ENCODE peak calls at places on chromosomes 13 and 19, in nine cellular contexts. One of them, this sample, is unnamed.

GRCh38 chr13:61192826-61193225 is 222.8 kb downstream of the PCDH20 start:
- DNase-seq in pancreas: no peak
- DNase-seq in mammary epithelial cell: no peak
- DNase-seq in brain microvascular endothelial cell: no peak
- DNase-seq in SK-N-SH: no peak
- DNase-seq in fibroblast of lung: no peak
- DNase-seq in astrocyte of the cerebellum: no peak
- DNase-seq in cardiac fibroblast: no peak
- DNase-seq in HFF-Myc: no peak
- DNase-seq in this sample: no peak

GRCh38 chr13:59877933-59878332 is 285.8 kb downstream of the DIAPH3 start:
- DNase-seq in SK-N-SH: no peak
- DNase-seq in mammary epithelial cell: peak
- DNase-seq in fibroblast of lung: peak
- DNase-seq in HFF-Myc: no peak
- DNase-seq in cardiac fibroblast: peak
- DNase-seq in brain microvascular endothelial cell: no peak
- DNase-seq in astrocyte of the cerebellum: no peak
- DNase-seq in pancreas: no peak
- DNase-seq in this sample: peak

GRCh38 chr13:41821195-41821594 is 139.7 kb downstream of the VWA8 start:
- DNase-seq in astrocyte of the cerebellum: no peak
- DNase-seq in mammary epithelial cell: no peak
- DNase-seq in pancreas: no peak
- DNase-seq in cardiac fibroblast: no peak
- DNase-seq in SK-N-SH: no peak
- DNase-seq in brain microvascular endothelial cell: no peak
- DNase-seq in fibroblast of lung: no peak
- DNase-seq in HFF-Myc: no peak
- DNase-seq in this sample: no peak

GRCh38 chr19:510606-511100 is 3.4 kb downstream of the TPGS1 start:
- DNase-seq in mammary epithelial cell: peak
- DNase-seq in fibroblast of lung: peak
- DNase-seq in pancreas: peak
- DNase-seq in astrocyte of the cerebellum: no peak
- DNase-seq in brain microvascular endothelial cell: peak
- DNase-seq in cardiac fibroblast: peak
- DNase-seq in SK-N-SH: peak
- DNase-seq in HFF-Myc: peak
- DNase-seq in this sample: peak

GRCh38 chr19:47379398-47379938 is 30.4 kb downstream of the DHX34 start:
- DNase-seq in mammary epithelial cell: no peak
- DNase-seq in cardiac fibroblast: no peak
- DNase-seq in fibroblast of lung: no peak
- DNase-seq in SK-N-SH: no peak
- DNase-seq in brain microvascular endothelial cell: no peak
- DNase-seq in astrocyte of the cerebellum: no peak
- DNase-seq in HFF-Myc: no peak
- DNase-seq in pancreas: no peak
- DNase-seq in this sample: no peak

GRCh38 chr19:48372904-48373303 is 8.7 kb downstream of the SYNGR4 start:
- DNase-seq in astrocyte of the cerebellum: no peak
- DNase-seq in brain microvascular endothelial cell: no peak
- DNase-seq in pancreas: no peak
- DNase-seq in fibroblast of lung: peak
- DNase-seq in SK-N-SH: peak
- DNase-seq in HFF-Myc: no peak
- DNase-seq in mammary epithelial cell: peak
- DNase-seq in cardiac fibroblast: no peak
- DNase-seq in this sample: no peak

GRCh38 chr19:35712910-35713845 is 4.6 kb upstream of the KMT2B start:
- DNase-seq in SK-N-SH: no peak
- DNase-seq in pancreas: no peak
- DNase-seq in mammary epithelial cell: no peak
- DNase-seq in brain microvascular endothelial cell: no peak
- DNase-seq in HFF-Myc: no peak
- DNase-seq in astrocyte of the cerebellum: no peak
- DNase-seq in fibroblast of lung: no peak
- DNase-seq in cardiac fibroblast: no peak
- DNase-seq in this sample: peak

GRCh38 chr19:15629003-15629880 is 11.5 kb upstream of the CYP4F3 start:
- DNase-seq in pancreas: peak
- DNase-seq in fibroblast of lung: peak
- DNase-seq in SK-N-SH: peak
- DNase-seq in HFF-Myc: no peak
- DNase-seq in brain microvascular endothelial cell: peak
- DNase-seq in astrocyte of the cerebellum: no peak
- DNase-seq in cardiac fibroblast: peak
- DNase-seq in mammary epithelial cell: peak
- DNase-seq in this sample: peak

GRCh38 chr19:13181747-13182388 is 31.7 kb downstream of the IER2 start:
- DNase-seq in SK-N-SH: peak
- DNase-seq in fibroblast of lung: peak
- DNase-seq in brain microvascular endothelial cell: peak
- DNase-seq in HFF-Myc: peak
- DNase-seq in mammary epithelial cell: no peak
- DNase-seq in astrocyte of the cerebellum: no peak
- DNase-seq in cardiac fibroblast: peak
- DNase-seq in pancreas: peak
- DNase-seq in this sample: peak

GRCh38 chr13:114043421-114044053 is 69.7 kb upstream of the C13orf46 start:
- DNase-seq in pancreas: no peak
- DNase-seq in HFF-Myc: peak
- DNase-seq in SK-N-SH: peak
- DNase-seq in cardiac fibroblast: peak
- DNase-seq in mammary epithelial cell: no peak
- DNase-seq in fibroblast of lung: peak
- DNase-seq in astrocyte of the cerebellum: peak
- DNase-seq in brain microvascular endothelial cell: peak
- DNase-seq in this sample: peak

GRCh38 chr19:44587863-44588752 is 25.3 kb upstream of the IGSF23 start:
- DNase-seq in HFF-Myc: peak
- DNase-seq in pancreas: no peak
- DNase-seq in astrocyte of the cerebellum: peak
- DNase-seq in mammary epithelial cell: peak
- DNase-seq in cardiac fibroblast: peak
- DNase-seq in SK-N-SH: no peak
- DNase-seq in brain microvascular endothelial cell: peak
- DNase-seq in fibroblast of lung: peak
- DNase-seq in this sample: peak

GRCh38 chr19:13366529-13367143 is 139.6 kb downstream of the CACNA1A start:
- DNase-seq in SK-N-SH: peak
- DNase-seq in astrocyte of the cerebellum: peak
- DNase-seq in cardiac fibroblast: peak
- DNase-seq in pancreas: no peak
- DNase-seq in HFF-Myc: peak
- DNase-seq in brain microvascular endothelial cell: no peak
- DNase-seq in fibroblast of lung: peak
- DNase-seq in mammary epithelial cell: peak
- DNase-seq in this sample: peak

GRCh38 chr13:111656439-111656838 is 336.0 kb downstream of the TEX29 start:
- DNase-seq in cardiac fibroblast: no peak
- DNase-seq in SK-N-SH: no peak
- DNase-seq in brain microvascular endothelial cell: no peak
- DNase-seq in astrocyte of the cerebellum: no peak
- DNase-seq in fibroblast of lung: no peak
- DNase-seq in pancreas: no peak
- DNase-seq in mammary epithelial cell: no peak
- DNase-seq in HFF-Myc: no peak
- DNase-seq in this sample: no peak

GRCh38 chr19:6292006-6292405 is 12.2 kb upstream of the MLLT1 start:
- DNase-seq in pancreas: no peak
- DNase-seq in HFF-Myc: no peak
- DNase-seq in brain microvascular endothelial cell: no peak
- DNase-seq in cardiac fibroblast: peak
- DNase-seq in astrocyte of the cerebellum: no peak
- DNase-seq in mammary epithelial cell: no peak
- DNase-seq in fibroblast of lung: no peak
- DNase-seq in SK-N-SH: no peak
- DNase-seq in this sample: peak

DNA sequence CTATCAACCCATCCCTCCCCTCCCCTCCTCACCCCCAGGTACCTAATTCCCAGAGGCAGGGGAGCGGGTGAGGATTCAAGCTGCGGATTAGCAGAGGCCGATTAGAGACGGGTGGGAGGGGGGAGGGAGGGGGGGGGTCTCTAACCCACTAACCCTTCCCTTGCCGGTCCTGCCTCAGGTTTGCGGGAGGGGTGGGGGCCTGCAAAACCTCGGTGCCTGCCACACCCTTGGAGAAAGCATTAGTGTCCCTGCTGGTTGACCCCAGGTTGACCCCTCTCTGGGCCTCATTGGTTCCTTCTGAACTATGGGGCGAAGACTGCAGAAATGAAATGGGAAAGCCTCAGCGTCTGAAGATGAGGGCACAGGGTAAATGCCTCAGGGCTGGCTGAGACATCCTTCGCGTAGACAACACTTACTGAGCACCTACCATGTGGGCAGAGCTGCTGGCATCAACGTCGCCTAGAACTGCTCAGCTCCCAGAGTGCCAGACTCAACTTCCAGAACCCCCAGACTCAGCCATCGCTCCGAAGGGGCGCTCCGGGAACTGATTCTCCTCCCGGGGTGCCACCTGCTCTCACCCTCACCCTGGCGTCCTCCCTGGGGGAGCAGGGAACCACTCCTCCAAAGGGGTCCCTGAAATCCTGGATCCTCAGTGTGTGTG is 8.5 kb upstream of the NFIC start:
- DNase-seq in SK-N-SH: no peak
- DNase-seq in mammary epithelial cell: no peak
- DNase-seq in brain microvascular endothelial cell: no peak
- DNase-seq in pancreas: no peak
- DNase-seq in astrocyte of the cerebellum: no peak
- DNase-seq in HFF-Myc: no peak
- DNase-seq in cardiac fibroblast: no peak
- DNase-seq in fibroblast of lung: no peak
- DNase-seq in this sample: no peak
- H3K4me3 ChIP-seq in SK-N-SH: no peak
- H3K4me3 ChIP-seq in mammary epithelial cell: no peak
- H3K4me3 ChIP-seq in brain microvascular endothelial cell: peak
- H3K4me3 ChIP-seq in pancreas: no peak
- H3K4me3 ChIP-seq in astrocyte of the cerebellum: peak
- H3K4me3 ChIP-seq in HFF-Myc: no peak
- H3K4me3 ChIP-seq in cardiac fibroblast: no peak
- H3K4me3 ChIP-seq in fibroblast of lung: no peak
- H3K4me3 ChIP-seq in this sample: no peak

GRCh38 chr13:46075811-46076210 is 23.3 kb upstream of the ZC3H13 start:
- DNase-seq in astrocyte of the cerebellum: no peak
- DNase-seq in SK-N-SH: no peak
- DNase-seq in HFF-Myc: no peak
- DNase-seq in fibroblast of lung: no peak
- DNase-seq in brain microvascular endothelial cell: no peak
- DNase-seq in mammary epithelial cell: no peak
- DNase-seq in pancreas: no peak
- DNase-seq in cardiac fibroblast: no peak
- DNase-seq in this sample: no peak
- TF ChIP-seq CTCF in astrocyte of the cerebellum: no peak
- TF ChIP-seq CTCF in SK-N-SH: no peak
- TF ChIP-seq CTCF in HFF-Myc: no peak
- TF ChIP-seq CTCF in fibroblast of lung: no peak
- TF ChIP-seq CTCF in brain microvascular endothelial cell: no peak
- TF ChIP-seq CTCF in mammary epithelial cell: no peak
- TF ChIP-seq CTCF in pancreas: no peak
- TF ChIP-seq CTCF in cardiac fibroblast: no peak
- TF ChIP-seq CTCF in this sample: no peak

DNA sequence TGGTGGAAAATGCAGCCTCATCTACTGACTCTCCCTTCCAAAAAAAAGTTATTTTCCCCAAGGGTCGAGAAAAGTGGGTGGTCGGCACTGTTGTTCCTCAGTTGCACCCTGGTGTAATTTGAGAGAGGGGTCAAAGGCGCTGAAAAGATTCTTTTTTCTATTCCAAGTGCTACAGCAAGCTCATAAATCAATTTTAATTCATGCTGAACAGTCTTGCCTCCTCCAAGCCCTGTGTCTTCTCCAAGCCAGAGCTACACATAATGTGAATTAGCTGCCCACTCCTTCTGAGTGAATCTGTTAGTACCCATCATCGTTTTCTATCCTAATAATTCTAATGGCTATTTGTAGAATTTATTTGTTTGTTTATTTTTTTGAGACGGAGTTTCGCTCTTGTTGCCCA is 821 bp downstream of the SLC25A15 start:
- DNase-seq in HFF-Myc: no peak
- DNase-seq in fibroblast of lung: no peak
- DNase-seq in mammary epithelial cell: no peak
- DNase-seq in brain microvascular endothelial cell: no peak
- DNase-seq in SK-N-SH: peak
- DNase-seq in cardiac fibroblast: no peak
- DNase-seq in pancreas: no peak
- DNase-seq in astrocyte of the cerebellum: no peak
- DNase-seq in this sample: no peak
- H3K4me3 ChIP-seq in HFF-Myc: peak
- H3K4me3 ChIP-seq in fibroblast of lung: peak
- H3K4me3 ChIP-seq in mammary epithelial cell: peak
- H3K4me3 ChIP-seq in brain microvascular endothelial cell: peak
- H3K4me3 ChIP-seq in SK-N-SH: peak
- H3K4me3 ChIP-seq in cardiac fibroblast: peak
- H3K4me3 ChIP-seq in pancreas: peak
- H3K4me3 ChIP-seq in astrocyte of the cerebellum: peak
- H3K4me3 ChIP-seq in this sample: peak

GRCh38 chr19:41540041-41540695 is 35.8 kb upstream of the CEACAM21 start:
- DNase-seq in astrocyte of the cerebellum: no peak
- DNase-seq in pancreas: no peak
- DNase-seq in mammary epithelial cell: no peak
- DNase-seq in cardiac fibroblast: no peak
- DNase-seq in SK-N-SH: no peak
- DNase-seq in brain microvascular endothelial cell: no peak
- DNase-seq in fibroblast of lung: peak
- DNase-seq in HFF-Myc: no peak
- DNase-seq in this sample: no peak

GRCh38 chr19:41533691-41534090 is 42.3 kb upstream of the CEACAM21 start:
- DNase-seq in brain microvascular endothelial cell: no peak
- DNase-seq in astrocyte of the cerebellum: no peak
- DNase-seq in SK-N-SH: no peak
- DNase-seq in fibroblast of lung: no peak
- DNase-seq in pancreas: no peak
- DNase-seq in cardiac fibroblast: no peak
- DNase-seq in mammary epithelial cell: no peak
- DNase-seq in HFF-Myc: no peak
- DNase-seq in this sample: no peak

GRCh38 chr19:41541990-41542584 is 33.9 kb upstream of the CEACAM21 start:
- DNase-seq in astrocyte of the cerebellum: no peak
- DNase-seq in brain microvascular endothelial cell: peak
- DNase-seq in pancreas: peak
- DNase-seq in cardiac fibroblast: peak
- DNase-seq in HFF-Myc: no peak
- DNase-seq in SK-N-SH: peak
- DNase-seq in mammary epithelial cell: peak
- DNase-seq in fibroblast of lung: no peak
- DNase-seq in this sample: peak

GRCh38 chr19:41535029-41535622 is 40.8 kb upstream of the CEACAM21 start:
- DNase-seq in astrocyte of the cerebellum: no peak
- DNase-seq in HFF-Myc: no peak
- DNase-seq in fibroblast of lung: no peak
- DNase-seq in brain microvascular endothelial cell: no peak
- DNase-seq in SK-N-SH: no peak
- DNase-seq in cardiac fibroblast: no peak
- DNase-seq in mammary epithelial cell: peak
- DNase-seq in pancreas: no peak
- DNase-seq in this sample: no peak

DNA sequence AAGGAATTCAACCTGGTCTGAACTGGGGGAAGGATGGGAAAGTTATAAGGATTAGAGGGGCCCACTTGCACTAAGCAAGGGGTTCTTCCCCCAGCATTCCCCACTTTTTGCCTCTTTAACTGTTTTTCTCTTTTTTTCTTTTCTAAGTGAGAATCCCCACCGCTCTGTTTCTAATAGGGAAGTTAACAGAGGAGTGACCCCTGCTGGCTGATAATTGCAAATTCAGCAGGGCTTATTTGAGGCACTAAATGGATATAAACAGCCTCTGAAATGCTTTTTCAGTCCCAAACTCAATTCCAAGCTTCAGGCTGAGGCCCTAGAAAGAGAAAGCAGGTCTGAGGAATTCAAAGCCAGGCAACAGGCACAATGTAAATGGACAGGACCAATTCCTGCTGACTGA is 38.2 kb upstream of the CEACAM21 start:
- DNase-seq in SK-N-SH: no peak
- DNase-seq in brain microvascular endothelial cell: peak
- DNase-seq in mammary epithelial cell: peak
- DNase-seq in astrocyte of the cerebellum: no peak
- DNase-seq in cardiac fibroblast: peak
- DNase-seq in HFF-Myc: no peak
- DNase-seq in pancreas: no peak
- DNase-seq in fibroblast of lung: no peak
- DNase-seq in this sample: peak
- TF ChIP-seq CTCF in SK-N-SH: peak
- TF ChIP-seq CTCF in brain microvascular endothelial cell: peak
- TF ChIP-seq CTCF in mammary epithelial cell: peak
- TF ChIP-seq CTCF in astrocyte of the cerebellum: peak
- TF ChIP-seq CTCF in cardiac fibroblast: peak
- TF ChIP-seq CTCF in HFF-Myc: peak
- TF ChIP-seq CTCF in pancreas: no peak
- TF ChIP-seq CTCF in fibroblast of lung: peak
- TF ChIP-seq CTCF in this sample: peak

This sample was measured in fibroblast of mammary gland.